ENCODE peak calls at places on chromosomes 7 and 10, in four cellular contexts. N is HCT116, A is brain microvascular endothelial cell, Z is mammary epithelial cell. W is an unnamed sample.
A peak's percentile ranks its signal among the peaks of the same experiment; 100 is the strongest.

GRCh38 chr7:129317450-129317849 is 92.6 kb downstream of the AHCYL2 start:
- DNase-seq in A (no peak), Z (no peak), N (no peak), W (no peak)

GRCh38 chr10:14089556-14090297 is 241.0 kb downstream of the FRMD4A start:
- DNase-seq in A (no peak), N (no peak), Z (no peak), W (no peak)

GRCh38 chr7:143362126-143362961 is at the start of gene FAM131B:
- DNase-seq in Z (no peak), A (no peak), N (no peak), W (no peak)

GRCh38 chr7:129855234-129855673 is 97.5 kb downstream of the UBE2H start:
- DNase-seq in N (no peak), A (peak; percentile 91), Z (no peak), W (no peak)

GRCh38 chr10:102313221-102313896 is 68.0 kb downstream of the GBF1 start:
- DNase-seq in Z (no peak), A (no peak), N (no peak), W (no peak)

GRCh38 chr10:93333278-93333978 is 148.7 kb downstream of the MYOF start:
- DNase-seq in A (no peak), N (no peak), Z (peak; percentile 65), W (no peak)

GRCh38 chr7:129739427-129739826 is 127.9 kb downstream of the NRF1 start:
- DNase-seq in A (peak; percentile 80), Z (no peak), N (no peak), W (no peak)

GRCh38 chr7:133330085-133330484 is 77.2 kb downstream of the EXOC4 start:
- DNase-seq in A (no peak), Z (no peak), N (no peak), W (no peak)

GRCh38 chr7:74480861-74481417 is 27.2 kb downstream of the GTF2IRD1 start:
- DNase-seq in Z (peak; percentile 31), N (no peak), A (peak; percentile 52), W (peak; percentile 44)

GRCh38 chr7:122746948-122747347 is 44.2 kb upstream of the RNF148 start:
- DNase-seq in Z (no peak), N (no peak), A (no peak), W (no peak)

GRCh38 chr7:103921692-103922091 is 67.8 kb downstream of the RELN start:
- DNase-seq in Z (no peak), A (no peak), N (no peak), W (no peak)

GRCh38 chr7:79434098-79434497 is 19.4 kb downstream of the MAGI2 start:
- DNase-seq in A (peak; percentile 70), Z (peak; percentile 64), N (no peak), W (no peak)

GRCh38 chr10:63456437-63457210 is 9.2 kb downstream of the JMJD1C start:
- DNase-seq in A (no peak), N (no peak), Z (peak; percentile 37), W (no peak)

DNA sequence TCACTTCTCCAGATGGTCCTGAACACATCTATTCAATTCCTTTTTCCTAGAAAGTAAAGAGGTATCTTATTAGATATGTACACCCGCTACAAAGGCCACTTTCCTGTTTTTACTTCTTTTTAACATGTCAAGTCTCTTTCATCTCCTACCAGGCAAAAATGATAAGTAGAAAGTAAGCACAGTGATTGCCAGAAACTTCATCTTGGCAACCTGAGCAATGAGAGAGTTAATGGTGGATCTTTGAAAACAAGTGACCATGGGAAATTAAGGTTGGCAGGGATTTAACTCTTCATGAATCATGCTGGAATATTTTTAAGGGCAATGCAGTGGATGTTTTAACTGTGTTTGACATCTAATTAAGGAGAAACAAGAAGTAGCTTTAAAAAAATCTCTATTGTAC is 2.7 kb downstream of the SEMA3A start:
- DNase-seq in A (no peak), Z (no peak), N (no peak), W (no peak)
- H3K4me3 ChIP-seq in A (no peak overlapping the region), Z (peak overlapping the region; percentile 84), N (no peak overlapping the region), W (no peak overlapping the region)

GRCh38 chr7:42238709-42239395 is 1.8 kb upstream of the GLI3 start:
- DNase-seq in Z (peak; percentile 72), A (peak; percentile 76), N (no peak), W (no peak)
- H3K27ac ChIP-seq in Z (peak overlapping the region; percentile 38), A (peak overlapping the region; percentile 52), N (no peak overlapping the region), W (peak overlapping the region; percentile 72)

GRCh38 chr10:122863796-122864592 is 15.4 kb downstream of the FAM24B start:
- DNase-seq in Z (no peak), A (no peak), N (no peak), W (no peak)
- TF ChIP-seq CTCF in Z (no peak), A (no peak), N (no peak), W (no peak)

GRCh38 chr7:139830779-139831498 is 1.9 kb downstream of the TBXAS1 start:
- DNase-seq in N (no peak), A (no peak), Z (no peak), W (no peak)

GRCh38 chr7:139830292-139830691 is 1.2 kb downstream of the TBXAS1 start:
- DNase-seq in Z (no peak), A (no peak), N (no peak), W (no peak)

GRCh38 chr7:139828446-139828845 is 618 bp upstream of the TBXAS1 start:
- DNase-seq in A (no peak), N (no peak), Z (no peak), W (no peak)

GRCh38 chr7:139828880-139829653 is at the start of gene TBXAS1:
- DNase-seq in N (no peak), Z (no peak), A (no peak), W (no peak)

GRCh38 chr7:139829654-139830130 is 628 bp downstream of the TBXAS1 start:
- DNase-seq in Z (no peak), N (no peak), A (no peak), W (no peak)
- H3K4me3 ChIP-seq in Z (no peak overlapping the region), N (no peak overlapping the region), A (no peak overlapping the region), W (peak overlapping the region; percentile 2)

GRCh38 chr10:7913122-7913872 is 95.0 kb downstream of the TAF3 start:
- DNase-seq in N (no peak), A (no peak), Z (no peak), W (no peak)
- H3K27ac ChIP-seq in N (no peak overlapping the region), A (no peak overlapping the region), Z (no peak overlapping the region), W (no peak overlapping the region)

DNA sequence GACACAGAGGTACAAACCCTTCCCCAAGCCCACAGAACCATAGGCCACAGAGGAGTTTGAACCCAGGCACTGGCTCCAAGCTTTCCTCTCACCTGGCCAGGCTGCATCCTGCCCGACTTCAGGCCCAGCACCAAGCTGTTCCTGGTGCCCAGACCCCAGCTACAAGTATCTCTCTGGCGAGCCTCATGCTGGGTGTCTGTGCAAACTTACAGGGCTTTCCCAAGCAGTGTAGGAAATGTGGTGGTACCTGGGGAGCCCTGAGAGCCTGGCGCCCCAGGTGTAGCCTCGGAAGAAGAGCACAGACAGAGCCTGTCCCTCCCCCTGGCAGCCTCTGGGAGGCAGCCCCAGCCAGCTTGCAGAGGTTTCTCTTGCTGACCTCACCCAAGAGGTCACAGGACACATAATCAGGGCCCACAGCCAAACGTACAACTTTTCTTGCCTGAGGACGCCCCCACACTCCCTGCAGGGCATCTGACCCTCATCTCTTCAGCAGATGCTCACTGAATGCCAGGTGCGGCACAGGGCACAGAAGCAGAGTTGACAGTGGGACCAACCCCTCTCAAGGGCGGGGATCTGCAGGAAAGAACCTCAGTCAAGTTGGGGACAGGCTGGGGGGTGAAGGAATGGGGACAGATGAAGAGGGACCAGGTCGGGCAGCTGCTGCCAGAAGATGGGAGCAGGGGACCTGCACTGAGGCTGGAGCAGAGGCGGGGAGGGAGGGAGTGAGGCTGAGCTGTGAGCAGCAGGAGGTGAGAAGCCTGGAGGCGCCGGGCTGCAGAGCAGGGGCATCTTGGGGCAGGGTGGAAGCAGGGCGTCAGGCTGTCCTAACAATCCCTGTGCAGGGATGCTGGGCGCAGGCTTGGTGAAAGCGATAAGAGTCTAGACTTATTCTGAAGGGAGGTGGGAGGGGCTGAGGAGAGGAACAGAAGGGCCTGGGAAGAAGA is 16.3 kb upstream of the MYL7 start:
- DNase-seq in A (no peak), Z (no peak), N (no peak), W (no peak)
- TF ChIP-seq CTCF in A (no peak), Z (no peak), N (no peak), W (no peak)

GRCh38 chr10:22003964-22004281 is 393 bp upstream of the DNAJC1 start:
- DNase-seq in N (no peak), A (no peak), Z (no peak), W (no peak)
- H3K4me3 ChIP-seq in N (peak overlapping the region; percentile 82), A (peak overlapping the region; percentile 92), Z (peak overlapping the region; percentile 70), W (peak overlapping the region; percentile 94)

DNA sequence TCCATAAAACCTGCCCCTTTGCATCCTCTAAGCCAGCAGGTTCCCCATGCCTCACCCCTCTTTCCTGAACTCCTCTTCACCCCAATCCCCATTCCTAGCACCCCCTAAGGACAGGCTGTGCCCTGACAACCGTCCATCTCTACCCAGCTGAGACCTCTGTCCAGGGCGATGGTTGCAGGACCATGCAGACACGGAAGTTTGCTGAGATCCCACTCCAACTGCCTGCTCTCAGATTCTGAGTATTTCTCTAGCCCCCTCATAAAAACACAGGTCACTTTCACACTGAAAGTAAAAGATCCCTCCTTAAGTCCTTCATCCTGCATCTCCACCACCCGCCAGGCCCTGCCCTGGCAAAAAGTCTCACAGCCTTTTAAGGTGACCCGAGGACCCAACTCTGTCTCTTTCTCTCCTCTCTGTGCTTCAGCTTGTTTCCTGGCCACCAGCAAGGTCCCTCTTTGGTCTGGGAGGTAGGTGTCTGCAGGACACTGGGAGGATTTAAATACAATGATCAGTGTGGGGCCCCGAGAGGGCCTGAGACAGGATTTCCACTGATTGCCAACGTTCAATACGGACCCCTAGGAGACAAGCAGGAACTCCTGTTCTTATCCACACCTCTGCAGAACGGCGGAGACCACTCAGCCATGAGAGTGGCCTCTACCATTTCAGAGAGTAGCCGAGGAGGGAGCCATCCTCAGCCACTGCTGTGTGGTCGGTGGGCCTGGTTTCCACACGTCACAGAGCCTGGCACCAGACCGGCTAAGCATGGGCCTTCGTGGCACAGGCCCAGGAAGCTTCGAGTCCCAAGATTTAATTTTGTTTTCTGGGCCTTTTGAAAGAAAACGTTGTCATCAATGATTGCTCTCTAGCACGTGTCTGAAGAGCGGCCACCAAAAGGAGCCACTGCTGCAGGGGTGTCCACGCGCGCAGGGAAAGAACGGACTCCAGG is 27.9 kb downstream of the CALML3 start:
- DNase-seq in Z (no peak), N (no peak), A (no peak), W (no peak)
- H3K27ac ChIP-seq in Z (peak overlapping the region; percentile 96), N (no peak overlapping the region), A (no peak overlapping the region), W (no peak overlapping the region)

GRCh38 chr7:21944616-21945373 is 904 bp downstream of the CDCA7L start:
- DNase-seq in A (no peak), Z (peak; percentile 58), N (peak; percentile 51), W (no peak)
- TF ChIP-seq CTCF in A (no peak), Z (peak; percentile 16), N (no peak), W (no peak)